ENCODE peak calls at places on chromosomes 6 and 20, in seven cellular contexts. One of them, this sample, is unnamed.
A peak's percentile ranks its signal among the peaks of the same experiment; 100 is the strongest.

GRCh38 chr20:17833036-17833674 is 133.4 kb downstream of the BANF2 start:
- DNase-seq in left ventricle myocardium inferior: no peak
- DNase-seq in stimulated activated CD4-positive, alpha-beta T cell treated with anti-CD3 and anti-CD28 coated beads, Interleukin-4, amount 100 ng/mL, for 24 hours: no peak
- DNase-seq in GM04503: no peak
- DNase-seq in iris pigment epithelial cell: peak; percentile 61
- DNase-seq in cardiac muscle cell: no peak
- DNase-seq in AG04450: no peak
- DNase-seq in this sample: peak; percentile 26

GRCh38 chr6:24851086-24851485 is 52.4 kb upstream of the ARMH2 start:
- DNase-seq in left ventricle myocardium inferior: no peak
- DNase-seq in stimulated activated CD4-positive, alpha-beta T cell treated with anti-CD3 and anti-CD28 coated beads, Interleukin-4, amount 100 ng/mL, for 24 hours: no peak
- DNase-seq in GM04503: no peak
- DNase-seq in iris pigment epithelial cell: no peak
- DNase-seq in cardiac muscle cell: no peak
- DNase-seq in AG04450: no peak
- DNase-seq in this sample: no peak

GRCh38 chr20:10495173-10495572 is 60.1 kb downstream of the SLX4IP start:
- DNase-seq in left ventricle myocardium inferior: no peak
- DNase-seq in stimulated activated CD4-positive, alpha-beta T cell treated with anti-CD3 and anti-CD28 coated beads, Interleukin-4, amount 100 ng/mL, for 24 hours: no peak
- DNase-seq in GM04503: no peak
- DNase-seq in iris pigment epithelial cell: no peak
- DNase-seq in cardiac muscle cell: no peak
- DNase-seq in AG04450: no peak
- DNase-seq in this sample: no peak

GRCh38 chr20:59577037-59577808 is 27.1 kb upstream of the PHACTR3 start:
- DNase-seq in left ventricle myocardium inferior: no peak
- DNase-seq in stimulated activated CD4-positive, alpha-beta T cell treated with anti-CD3 and anti-CD28 coated beads, Interleukin-4, amount 100 ng/mL, for 24 hours: no peak
- DNase-seq in GM04503: no peak
- DNase-seq in iris pigment epithelial cell: no peak
- DNase-seq in cardiac muscle cell: no peak
- DNase-seq in AG04450: no peak
- DNase-seq in this sample: no peak

GRCh38 chr6:27303613-27304272 is 8.3 kb downstream of the POM121L2 start:
- DNase-seq in left ventricle myocardium inferior: no peak
- DNase-seq in stimulated activated CD4-positive, alpha-beta T cell treated with anti-CD3 and anti-CD28 coated beads, Interleukin-4, amount 100 ng/mL, for 24 hours: no peak
- DNase-seq in GM04503: no peak
- DNase-seq in iris pigment epithelial cell: peak; percentile 48
- DNase-seq in cardiac muscle cell: no peak
- DNase-seq in AG04450: no peak
- DNase-seq in this sample: no peak

GRCh38 chr6:53603381-53604121 is 58.6 kb upstream of the GCLC start:
- DNase-seq in left ventricle myocardium inferior: no peak
- DNase-seq in stimulated activated CD4-positive, alpha-beta T cell treated with anti-CD3 and anti-CD28 coated beads, Interleukin-4, amount 100 ng/mL, for 24 hours: no peak
- DNase-seq in GM04503: no peak
- DNase-seq in iris pigment epithelial cell: peak; percentile 52
- DNase-seq in cardiac muscle cell: no peak
- DNase-seq in AG04450: peak; percentile 13
- DNase-seq in this sample: peak; percentile 52

GRCh38 chr6:33298773-33299236 is at the start of gene RGL2:
- DNase-seq in left ventricle myocardium inferior: peak; percentile 91
- DNase-seq in stimulated activated CD4-positive, alpha-beta T cell treated with anti-CD3 and anti-CD28 coated beads, Interleukin-4, amount 100 ng/mL, for 24 hours: peak; percentile 60
- DNase-seq in GM04503: no peak
- DNase-seq in iris pigment epithelial cell: peak; percentile 53
- DNase-seq in cardiac muscle cell: peak; percentile 63
- DNase-seq in AG04450: no peak
- DNase-seq in this sample: no peak

GRCh38 chr20:18722381-18722780 is 91.2 kb upstream of the SCP2D1 start:
- DNase-seq in left ventricle myocardium inferior: no peak
- DNase-seq in stimulated activated CD4-positive, alpha-beta T cell treated with anti-CD3 and anti-CD28 coated beads, Interleukin-4, amount 100 ng/mL, for 24 hours: no peak
- DNase-seq in GM04503: no peak
- DNase-seq in iris pigment epithelial cell: peak; percentile 12
- DNase-seq in cardiac muscle cell: no peak
- DNase-seq in AG04450: no peak
- DNase-seq in this sample: peak; percentile 13

GRCh38 chr6:101146389-101146788 is 247.1 kb upstream of the GRIK2 start:
- DNase-seq in left ventricle myocardium inferior: no peak
- DNase-seq in stimulated activated CD4-positive, alpha-beta T cell treated with anti-CD3 and anti-CD28 coated beads, Interleukin-4, amount 100 ng/mL, for 24 hours: no peak
- DNase-seq in GM04503: no peak
- DNase-seq in iris pigment epithelial cell: peak; percentile 18
- DNase-seq in cardiac muscle cell: no peak
- DNase-seq in AG04450: no peak
- DNase-seq in this sample: peak; percentile 62

GRCh38 chr6:31657406-31658157 is 1.9 kb downstream of the APOM start:
- DNase-seq in left ventricle myocardium inferior: no peak
- DNase-seq in stimulated activated CD4-positive, alpha-beta T cell treated with anti-CD3 and anti-CD28 coated beads, Interleukin-4, amount 100 ng/mL, for 24 hours: no peak
- DNase-seq in GM04503: no peak
- DNase-seq in iris pigment epithelial cell: no peak
- DNase-seq in cardiac muscle cell: no peak
- DNase-seq in AG04450: no peak
- DNase-seq in this sample: no peak

GRCh38 chr6:169857343-169858292 is 106.2 kb downstream of the ERMARD start:
- DNase-seq in left ventricle myocardium inferior: no peak
- DNase-seq in stimulated activated CD4-positive, alpha-beta T cell treated with anti-CD3 and anti-CD28 coated beads, Interleukin-4, amount 100 ng/mL, for 24 hours: no peak
- DNase-seq in GM04503: no peak
- DNase-seq in iris pigment epithelial cell: no peak
- DNase-seq in cardiac muscle cell: no peak
- DNase-seq in AG04450: no peak
- DNase-seq in this sample: no peak

GRCh38 chr6:133340557-133340956 is 99.4 kb downstream of the EYA4 start:
- DNase-seq in left ventricle myocardium inferior: no peak
- DNase-seq in stimulated activated CD4-positive, alpha-beta T cell treated with anti-CD3 and anti-CD28 coated beads, Interleukin-4, amount 100 ng/mL, for 24 hours: no peak
- DNase-seq in GM04503: no peak
- DNase-seq in iris pigment epithelial cell: peak; percentile 65
- DNase-seq in cardiac muscle cell: no peak
- DNase-seq in AG04450: no peak
- DNase-seq in this sample: peak; percentile 55

GRCh38 chr6:46410330-46410953 is 80.8 kb downstream of the RCAN2 start:
- DNase-seq in left ventricle myocardium inferior: no peak
- DNase-seq in stimulated activated CD4-positive, alpha-beta T cell treated with anti-CD3 and anti-CD28 coated beads, Interleukin-4, amount 100 ng/mL, for 24 hours: peak; percentile 7
- DNase-seq in GM04503: no peak
- DNase-seq in iris pigment epithelial cell: peak; percentile 58
- DNase-seq in cardiac muscle cell: peak; percentile 38
- DNase-seq in AG04450: no peak
- DNase-seq in this sample: peak; percentile 35

GRCh38 chr6:109050447-109051102 is 44.1 kb downstream of the SESN1 start:
- DNase-seq in left ventricle myocardium inferior: no peak
- DNase-seq in stimulated activated CD4-positive, alpha-beta T cell treated with anti-CD3 and anti-CD28 coated beads, Interleukin-4, amount 100 ng/mL, for 24 hours: no peak
- DNase-seq in GM04503: no peak
- DNase-seq in iris pigment epithelial cell: no peak
- DNase-seq in cardiac muscle cell: no peak
- DNase-seq in AG04450: no peak
- DNase-seq in this sample: no peak

GRCh38 chr6:29887819-29888581 is 54.3 kb upstream of the HLA-A start:
- DNase-seq in left ventricle myocardium inferior: peak; percentile 80
- DNase-seq in stimulated activated CD4-positive, alpha-beta T cell treated with anti-CD3 and anti-CD28 coated beads, Interleukin-4, amount 100 ng/mL, for 24 hours: peak; percentile 77
- DNase-seq in GM04503: no peak
- DNase-seq in iris pigment epithelial cell: no peak
- DNase-seq in cardiac muscle cell: peak; percentile 25
- DNase-seq in AG04450: no peak
- DNase-seq in this sample: no peak

GRCh38 chr6:157047328-157047727 is 270.1 kb downstream of the ARID1B start:
- DNase-seq in left ventricle myocardium inferior: no peak
- DNase-seq in stimulated activated CD4-positive, alpha-beta T cell treated with anti-CD3 and anti-CD28 coated beads, Interleukin-4, amount 100 ng/mL, for 24 hours: no peak
- DNase-seq in GM04503: no peak
- DNase-seq in iris pigment epithelial cell: no peak
- DNase-seq in cardiac muscle cell: no peak
- DNase-seq in AG04450: no peak
- DNase-seq in this sample: no peak

GRCh38 chr20:62758226-62758912 is 37.9 kb upstream of the MRGBP start:
- DNase-seq in left ventricle myocardium inferior: no peak
- DNase-seq in stimulated activated CD4-positive, alpha-beta T cell treated with anti-CD3 and anti-CD28 coated beads, Interleukin-4, amount 100 ng/mL, for 24 hours: no peak
- DNase-seq in GM04503: no peak
- DNase-seq in iris pigment epithelial cell: no peak
- DNase-seq in cardiac muscle cell: no peak
- DNase-seq in AG04450: no peak
- DNase-seq in this sample: no peak